ENCODE peak calls at places on chromosome 10, in nine cellular contexts. One of them, this sample, is unnamed.
A peak's percentile ranks its signal among the peaks of the same experiment; 100 is the strongest.

GRCh38 chr10:132465889-132466519 is 69.0 kb downstream of the PWWP2B start:
- DNase-seq in iPS DF 6.9: no peak
- DNase-seq in heart right ventricle: no peak
- DNase-seq in aorta: no peak
- DNase-seq in lower lobe of right lung: peak; percentile 42
- DNase-seq in pancreas: no peak
- DNase-seq in esophagus squamous epithelium: no peak
- DNase-seq in stomach: no peak
- DNase-seq in left ventricle myocardium inferior: peak; percentile 12
- DNase-seq in this sample: peak; percentile 56

GRCh38 chr10:69685802-69686585 is 55.9 kb downstream of the FAM241B start:
- DNase-seq in aorta: peak; percentile 92
- DNase-seq in esophagus squamous epithelium: no peak
- DNase-seq in stomach: peak; percentile 33
- DNase-seq in iPS DF 6.9: no peak
- DNase-seq in pancreas: peak; percentile 88
- DNase-seq in left ventricle myocardium inferior: peak; percentile 75
- DNase-seq in heart right ventricle: peak; percentile 68
- DNase-seq in lower lobe of right lung: peak; percentile 47
- DNase-seq in this sample: peak; percentile 87

GRCh38 chr10:12499066-12499465 is 149.7 kb downstream of the CAMK1D start:
- DNase-seq in pancreas: no peak
- DNase-seq in lower lobe of right lung: no peak
- DNase-seq in esophagus squamous epithelium: no peak
- DNase-seq in iPS DF 6.9: no peak
- DNase-seq in heart right ventricle: no peak
- DNase-seq in stomach: no peak
- DNase-seq in left ventricle myocardium inferior: no peak
- DNase-seq in aorta: no peak
- DNase-seq in this sample: no peak

GRCh38 chr10:128852449-128852848 is 614.6 kb upstream of the MGMT start:
- DNase-seq in left ventricle myocardium inferior: no peak
- DNase-seq in iPS DF 6.9: no peak
- DNase-seq in stomach: no peak
- DNase-seq in aorta: no peak
- DNase-seq in heart right ventricle: no peak
- DNase-seq in pancreas: no peak
- DNase-seq in esophagus squamous epithelium: no peak
- DNase-seq in lower lobe of right lung: no peak
- DNase-seq in this sample: no peak

GRCh38 chr10:11625019-11625735 is 13.7 kb upstream of the USP6NL start:
- DNase-seq in iPS DF 6.9: no peak
- DNase-seq in lower lobe of right lung: no peak
- DNase-seq in pancreas: no peak
- DNase-seq in left ventricle myocardium inferior: no peak
- DNase-seq in heart right ventricle: no peak
- DNase-seq in aorta: no peak
- DNase-seq in stomach: no peak
- DNase-seq in esophagus squamous epithelium: no peak
- DNase-seq in this sample: no peak

GRCh38 chr10:127834221-127834620 is 58.5 kb downstream of the CLRN3 start:
- DNase-seq in iPS DF 6.9: no peak
- DNase-seq in pancreas: no peak
- DNase-seq in heart right ventricle: peak; percentile 59
- DNase-seq in esophagus squamous epithelium: no peak
- DNase-seq in lower lobe of right lung: no peak
- DNase-seq in aorta: no peak
- DNase-seq in stomach: no peak
- DNase-seq in left ventricle myocardium inferior: peak; percentile 36
- DNase-seq in this sample: no peak

GRCh38 chr10:100347568-100348195 is 649 bp downstream of the SCD start:
- DNase-seq in esophagus squamous epithelium: no peak
- DNase-seq in iPS DF 6.9: no peak
- DNase-seq in lower lobe of right lung: no peak
- DNase-seq in pancreas: no peak
- DNase-seq in stomach: no peak
- DNase-seq in aorta: no peak
- DNase-seq in heart right ventricle: no peak
- DNase-seq in left ventricle myocardium inferior: no peak
- DNase-seq in this sample: no peak

GRCh38 chr10:91389636-91390512 is 20.3 kb upstream of the HECTD2 start:
- DNase-seq in esophagus squamous epithelium: no peak
- DNase-seq in lower lobe of right lung: no peak
- DNase-seq in iPS DF 6.9: no peak
- DNase-seq in stomach: no peak
- DNase-seq in heart right ventricle: peak; percentile 9
- DNase-seq in pancreas: no peak
- DNase-seq in left ventricle myocardium inferior: no peak
- DNase-seq in aorta: no peak
- DNase-seq in this sample: no peak

GRCh38 chr10:103038570-103038969 is 120.5 kb downstream of the CNNM2 start:
- DNase-seq in left ventricle myocardium inferior: no peak
- DNase-seq in stomach: no peak
- DNase-seq in aorta: no peak
- DNase-seq in heart right ventricle: no peak
- DNase-seq in iPS DF 6.9: no peak
- DNase-seq in lower lobe of right lung: no peak
- DNase-seq in pancreas: no peak
- DNase-seq in esophagus squamous epithelium: no peak
- DNase-seq in this sample: no peak

GRCh38 chr10:114278140-114278883 is 39.3 kb downstream of the VWA2 start:
- DNase-seq in pancreas: no peak
- DNase-seq in aorta: no peak
- DNase-seq in stomach: peak; percentile 21
- DNase-seq in esophagus squamous epithelium: no peak
- DNase-seq in lower lobe of right lung: no peak
- DNase-seq in heart right ventricle: no peak
- DNase-seq in iPS DF 6.9: no peak
- DNase-seq in left ventricle myocardium inferior: no peak
- DNase-seq in this sample: no peak

GRCh38 chr10:100119726-100120125 is 38.1 kb upstream of the CPN1 start:
- DNase-seq in esophagus squamous epithelium: no peak
- DNase-seq in lower lobe of right lung: no peak
- DNase-seq in aorta: no peak
- DNase-seq in iPS DF 6.9: no peak
- DNase-seq in heart right ventricle: no peak
- DNase-seq in left ventricle myocardium inferior: no peak
- DNase-seq in pancreas: no peak
- DNase-seq in stomach: no peak
- DNase-seq in this sample: no peak

GRCh38 chr10:103558916-103559315 is 65.4 kb downstream of the NEURL1 start:
- DNase-seq in aorta: no peak
- DNase-seq in iPS DF 6.9: no peak
- DNase-seq in heart right ventricle: no peak
- DNase-seq in lower lobe of right lung: no peak
- DNase-seq in stomach: no peak
- DNase-seq in left ventricle myocardium inferior: no peak
- DNase-seq in esophagus squamous epithelium: no peak
- DNase-seq in pancreas: no peak
- DNase-seq in this sample: no peak

GRCh38 chr10:71998119-71998839 is 34.1 kb downstream of the CHST3 start:
- DNase-seq in aorta: no peak
- DNase-seq in left ventricle myocardium inferior: peak; percentile 76
- DNase-seq in lower lobe of right lung: no peak
- DNase-seq in iPS DF 6.9: no peak
- DNase-seq in stomach: peak; percentile 82
- DNase-seq in heart right ventricle: peak; percentile 74
- DNase-seq in pancreas: no peak
- DNase-seq in esophagus squamous epithelium: no peak
- DNase-seq in this sample: peak; percentile 56
- H3K27ac ChIP-seq in aorta: peak overlapping the region; percentile 23
- H3K27ac ChIP-seq in left ventricle myocardium inferior: peak overlapping the region; percentile 89
- H3K27ac ChIP-seq in lower lobe of right lung: peak overlapping the region; percentile 84
- H3K27ac ChIP-seq in iPS DF 6.9: no peak overlapping the region
- H3K27ac ChIP-seq in stomach: peak overlapping the region; percentile 76
- H3K27ac ChIP-seq in heart right ventricle: peak overlapping the region; percentile 78
- H3K27ac ChIP-seq in pancreas: peak overlapping the region; percentile 26
- H3K27ac ChIP-seq in esophagus squamous epithelium: peak overlapping the region; percentile 83
- H3K27ac ChIP-seq in this sample: peak overlapping the region; percentile 85

DNA sequence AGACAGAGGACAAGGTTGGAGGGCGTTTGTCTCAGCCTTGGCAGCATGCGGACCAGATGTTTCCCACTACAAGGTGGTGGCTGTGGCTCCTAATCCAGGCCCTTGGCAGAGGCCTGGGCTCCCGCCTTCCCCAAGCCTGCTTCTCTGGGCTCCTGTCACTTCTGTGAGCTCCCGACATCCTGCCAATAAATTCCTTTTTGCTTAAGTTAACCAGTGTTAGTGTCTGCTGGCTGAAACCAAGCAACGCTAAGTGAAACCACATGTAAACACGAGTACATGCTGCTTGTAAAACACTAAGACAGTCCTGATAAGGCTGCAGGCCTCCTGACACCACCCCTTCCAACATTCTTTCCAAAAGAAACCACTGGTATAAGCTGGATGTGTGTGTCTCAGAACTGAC is 263.6 kb upstream of the ZMIZ1 start:
- DNase-seq in left ventricle myocardium inferior: peak; percentile 74
- DNase-seq in stomach: peak; percentile 40
- DNase-seq in pancreas: peak; percentile 38
- DNase-seq in iPS DF 6.9: no peak
- DNase-seq in esophagus squamous epithelium: no peak
- DNase-seq in heart right ventricle: peak; percentile 78
- DNase-seq in aorta: peak; percentile 82
- DNase-seq in lower lobe of right lung: peak; percentile 58
- DNase-seq in this sample: peak; percentile 77
- H3K4me3 ChIP-seq in left ventricle myocardium inferior: no peak overlapping the region
- H3K4me3 ChIP-seq in stomach: no peak overlapping the region
- H3K4me3 ChIP-seq in pancreas: no peak overlapping the region
- H3K4me3 ChIP-seq in iPS DF 6.9: no peak overlapping the region
- H3K4me3 ChIP-seq in esophagus squamous epithelium: no peak overlapping the region
- H3K4me3 ChIP-seq in heart right ventricle: no peak overlapping the region
- H3K4me3 ChIP-seq in aorta: no peak overlapping the region
- H3K4me3 ChIP-seq in lower lobe of right lung: no peak overlapping the region
- H3K4me3 ChIP-seq in this sample: no peak overlapping the region

GRCh38 chr10:25578061-25578460 is 356.0 kb upstream of the MYO3A start:
- DNase-seq in stomach: no peak
- DNase-seq in iPS DF 6.9: no peak
- DNase-seq in left ventricle myocardium inferior: no peak
- DNase-seq in esophagus squamous epithelium: no peak
- DNase-seq in lower lobe of right lung: no peak
- DNase-seq in pancreas: no peak
- DNase-seq in aorta: no peak
- DNase-seq in heart right ventricle: no peak
- DNase-seq in this sample: no peak
- H3K27ac ChIP-seq in stomach: no peak overlapping the region
- H3K27ac ChIP-seq in iPS DF 6.9: no peak overlapping the region
- H3K27ac ChIP-seq in left ventricle myocardium inferior: no peak overlapping the region
- H3K27ac ChIP-seq in esophagus squamous epithelium: no peak overlapping the region
- H3K27ac ChIP-seq in lower lobe of right lung: no peak overlapping the region
- H3K27ac ChIP-seq in pancreas: no peak overlapping the region
- H3K27ac ChIP-seq in aorta: no peak overlapping the region
- H3K27ac ChIP-seq in heart right ventricle: no peak overlapping the region
- H3K27ac ChIP-seq in this sample: no peak overlapping the region

DNA sequence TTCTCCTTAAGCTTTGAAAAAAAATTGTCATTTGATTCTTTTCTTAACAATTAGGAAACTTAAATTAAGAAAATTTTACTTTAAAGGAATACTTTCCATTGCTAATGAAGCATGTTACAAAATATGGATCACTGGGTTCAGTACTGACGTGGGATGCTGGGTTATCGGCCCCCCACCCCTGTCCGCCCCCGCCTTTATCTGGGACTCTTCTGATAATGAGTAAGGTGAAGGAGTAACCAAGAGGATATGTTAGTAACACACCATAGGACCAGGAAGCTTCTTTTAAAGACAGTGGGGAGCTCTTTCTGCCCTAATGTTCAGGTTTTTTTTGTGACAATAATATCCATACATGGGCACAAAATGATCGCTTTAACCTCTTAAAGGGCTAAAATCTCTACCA is 29.7 kb downstream of the BEND7 start:
- DNase-seq in stomach: no peak
- DNase-seq in heart right ventricle: no peak
- DNase-seq in pancreas: no peak
- DNase-seq in left ventricle myocardium inferior: no peak
- DNase-seq in lower lobe of right lung: no peak
- DNase-seq in aorta: no peak
- DNase-seq in iPS DF 6.9: no peak
- DNase-seq in esophagus squamous epithelium: no peak
- DNase-seq in this sample: no peak
- H3K4me3 ChIP-seq in stomach: no peak overlapping the region
- H3K4me3 ChIP-seq in heart right ventricle: no peak overlapping the region
- H3K4me3 ChIP-seq in pancreas: no peak overlapping the region
- H3K4me3 ChIP-seq in left ventricle myocardium inferior: no peak overlapping the region
- H3K4me3 ChIP-seq in lower lobe of right lung: no peak overlapping the region
- H3K4me3 ChIP-seq in aorta: no peak overlapping the region
- H3K4me3 ChIP-seq in iPS DF 6.9: no peak overlapping the region
- H3K4me3 ChIP-seq in esophagus squamous epithelium: no peak overlapping the region
- H3K4me3 ChIP-seq in this sample: no peak overlapping the region

GRCh38 chr10:79430946-79431345 is 14.5 kb downstream of the ZCCHC24 start:
- DNase-seq in lower lobe of right lung: no peak
- DNase-seq in stomach: no peak
- DNase-seq in esophagus squamous epithelium: no peak
- DNase-seq in left ventricle myocardium inferior: no peak
- DNase-seq in heart right ventricle: no peak
- DNase-seq in iPS DF 6.9: no peak
- DNase-seq in pancreas: no peak
- DNase-seq in aorta: peak; percentile 50
- DNase-seq in this sample: peak; percentile 30
- H3K27ac ChIP-seq in lower lobe of right lung: no peak overlapping the region
- H3K27ac ChIP-seq in stomach: no peak overlapping the region
- H3K27ac ChIP-seq in esophagus squamous epithelium: no peak overlapping the region
- H3K27ac ChIP-seq in left ventricle myocardium inferior: peak overlapping the region; percentile 47
- H3K27ac ChIP-seq in heart right ventricle: peak overlapping the region; percentile 1
- H3K27ac ChIP-seq in iPS DF 6.9: no peak overlapping the region
- H3K27ac ChIP-seq in pancreas: no peak overlapping the region
- H3K27ac ChIP-seq in aorta: no peak overlapping the region
- H3K27ac ChIP-seq in this sample: no peak overlapping the region

GRCh38 chr10:46317889-46318288 is 31.1 kb downstream of the ANTXRL start:
- DNase-seq in lower lobe of right lung: no peak
- DNase-seq in aorta: peak; percentile 21
- DNase-seq in heart right ventricle: no peak
- DNase-seq in pancreas: no peak
- DNase-seq in esophagus squamous epithelium: no peak
- DNase-seq in left ventricle myocardium inferior: no peak
- DNase-seq in stomach: no peak
- DNase-seq in iPS DF 6.9: no peak
- DNase-seq in this sample: no peak
- H3K4me3 ChIP-seq in lower lobe of right lung: no peak overlapping the region
- H3K4me3 ChIP-seq in aorta: no peak overlapping the region
- H3K4me3 ChIP-seq in heart right ventricle: no peak overlapping the region
- H3K4me3 ChIP-seq in pancreas: no peak overlapping the region
- H3K4me3 ChIP-seq in esophagus squamous epithelium: no peak overlapping the region
- H3K4me3 ChIP-seq in left ventricle myocardium inferior: no peak overlapping the region
- H3K4me3 ChIP-seq in stomach: no peak overlapping the region
- H3K4me3 ChIP-seq in iPS DF 6.9: no peak overlapping the region
- H3K4me3 ChIP-seq in this sample: no peak overlapping the region